ENCODE peak calls at places on chromosomes 1 and 21, in ten cellular contexts. One of them, this sample, is unnamed.

GRCh38 chr1:13784971-13785370 is 85.0 kb downstream of the PRDM2 start:
- DNase-seq in type B pancreatic cell: no peak
- DNase-seq in RKO: no peak
- DNase-seq in endothelial cell: no peak
- DNase-seq in NAMALWA: no peak
- DNase-seq in stimulated activated CD4-positive, alpha-beta T cell treated with anti-CD3 and anti-CD28 coated beads, TNF-alpha, amount 100 ng/mL, for 1 hour: no peak
- DNase-seq in AG09309: no peak
- DNase-seq in NCI-H1105: no peak
- DNase-seq in AG09319: no peak
- DNase-seq in AG10803: no peak
- DNase-seq in this sample: no peak

GRCh38 chr1:246492611-246493245 is 14.4 kb downstream of the SMYD3 start:
- DNase-seq in type B pancreatic cell: no peak
- DNase-seq in RKO: peak; percentile 72
- DNase-seq in endothelial cell: peak; percentile 71
- DNase-seq in NAMALWA: peak; percentile 51
- DNase-seq in stimulated activated CD4-positive, alpha-beta T cell treated with anti-CD3 and anti-CD28 coated beads, TNF-alpha, amount 100 ng/mL, for 1 hour: no peak
- DNase-seq in AG09309: peak; percentile 44
- DNase-seq in NCI-H1105: peak; percentile 24
- DNase-seq in AG09319: peak; percentile 49
- DNase-seq in AG10803: peak; percentile 74
- DNase-seq in this sample: peak; percentile 62

GRCh38 chr1:32791881-32792280 is 25.3 kb downstream of the YARS1 start:
- DNase-seq in type B pancreatic cell: no peak
- DNase-seq in RKO: no peak
- DNase-seq in endothelial cell: no peak
- DNase-seq in NAMALWA: no peak
- DNase-seq in stimulated activated CD4-positive, alpha-beta T cell treated with anti-CD3 and anti-CD28 coated beads, TNF-alpha, amount 100 ng/mL, for 1 hour: no peak
- DNase-seq in AG09309: no peak
- DNase-seq in NCI-H1105: no peak
- DNase-seq in AG09319: no peak
- DNase-seq in AG10803: peak; percentile 32
- DNase-seq in this sample: no peak

GRCh38 chr1:168518201-168518689 is 25.6 kb downstream of the XCL2 start:
- DNase-seq in type B pancreatic cell: no peak
- DNase-seq in RKO: no peak
- DNase-seq in endothelial cell: no peak
- DNase-seq in NAMALWA: no peak
- DNase-seq in stimulated activated CD4-positive, alpha-beta T cell treated with anti-CD3 and anti-CD28 coated beads, TNF-alpha, amount 100 ng/mL, for 1 hour: no peak
- DNase-seq in AG09309: no peak
- DNase-seq in NCI-H1105: no peak
- DNase-seq in AG09319: no peak
- DNase-seq in AG10803: peak; percentile 28
- DNase-seq in this sample: no peak

GRCh38 chr21:45427331-45428271 is 22.6 kb downstream of the COL18A1 start:
- DNase-seq in type B pancreatic cell: no peak
- DNase-seq in RKO: peak; percentile 89
- DNase-seq in endothelial cell: no peak
- DNase-seq in NAMALWA: no peak
- DNase-seq in stimulated activated CD4-positive, alpha-beta T cell treated with anti-CD3 and anti-CD28 coated beads, TNF-alpha, amount 100 ng/mL, for 1 hour: no peak
- DNase-seq in AG09309: peak; percentile 57
- DNase-seq in NCI-H1105: no peak
- DNase-seq in AG09319: peak; percentile 57
- DNase-seq in AG10803: peak; percentile 85
- DNase-seq in this sample: peak; percentile 78

GRCh38 chr1:99731384-99731783 is 35.1 kb downstream of the FRRS1 start:
- DNase-seq in type B pancreatic cell: no peak
- DNase-seq in RKO: peak; percentile 21
- DNase-seq in endothelial cell: no peak
- DNase-seq in NAMALWA: no peak
- DNase-seq in stimulated activated CD4-positive, alpha-beta T cell treated with anti-CD3 and anti-CD28 coated beads, TNF-alpha, amount 100 ng/mL, for 1 hour: no peak
- DNase-seq in AG09309: no peak
- DNase-seq in NCI-H1105: no peak
- DNase-seq in AG09319: no peak
- DNase-seq in AG10803: peak; percentile 15
- DNase-seq in this sample: no peak

GRCh38 chr1:19311931-19312781 is at the start of the genes AKR7A2 and SLC66A1:
- DNase-seq in type B pancreatic cell: peak; percentile 95
- DNase-seq in RKO: peak; percentile 92
- DNase-seq in endothelial cell: peak; percentile 97
- DNase-seq in NAMALWA: peak; percentile 91
- DNase-seq in stimulated activated CD4-positive, alpha-beta T cell treated with anti-CD3 and anti-CD28 coated beads, TNF-alpha, amount 100 ng/mL, for 1 hour: peak; percentile 79
- DNase-seq in AG09309: peak; percentile 48
- DNase-seq in NCI-H1105: peak; percentile 91
- DNase-seq in AG09319: peak; percentile 76
- DNase-seq in AG10803: peak; percentile 89
- DNase-seq in this sample: peak; percentile 80

GRCh38 chr1:22857661-22858060 is 115.0 kb downstream of the LACTBL1 start:
- DNase-seq in type B pancreatic cell: no peak
- DNase-seq in RKO: no peak
- DNase-seq in endothelial cell: no peak
- DNase-seq in NAMALWA: no peak
- DNase-seq in stimulated activated CD4-positive, alpha-beta T cell treated with anti-CD3 and anti-CD28 coated beads, TNF-alpha, amount 100 ng/mL, for 1 hour: no peak
- DNase-seq in AG09309: no peak
- DNase-seq in NCI-H1105: no peak
- DNase-seq in AG09319: no peak
- DNase-seq in AG10803: no peak
- DNase-seq in this sample: no peak

GRCh38 chr1:230867119-230867902 is 1.0 kb downstream of the C1orf198 start:
- DNase-seq in type B pancreatic cell: no peak
- DNase-seq in RKO: peak; percentile 78
- DNase-seq in endothelial cell: no peak
- DNase-seq in NAMALWA: no peak
- DNase-seq in stimulated activated CD4-positive, alpha-beta T cell treated with anti-CD3 and anti-CD28 coated beads, TNF-alpha, amount 100 ng/mL, for 1 hour: no peak
- DNase-seq in AG09309: no peak
- DNase-seq in NCI-H1105: no peak
- DNase-seq in AG09319: no peak
- DNase-seq in AG10803: no peak
- DNase-seq in this sample: no peak

GRCh38 chr1:245110406-245110805 is 44.4 kb upstream of the KIF26B start:
- DNase-seq in type B pancreatic cell: no peak
- DNase-seq in RKO: no peak
- DNase-seq in endothelial cell: no peak
- DNase-seq in NAMALWA: no peak
- DNase-seq in stimulated activated CD4-positive, alpha-beta T cell treated with anti-CD3 and anti-CD28 coated beads, TNF-alpha, amount 100 ng/mL, for 1 hour: no peak
- DNase-seq in AG09309: no peak
- DNase-seq in NCI-H1105: no peak
- DNase-seq in AG09319: no peak
- DNase-seq in AG10803: no peak
- DNase-seq in this sample: no peak

GRCh38 chr1:23472351-23473036 is 11.5 kb downstream of the ASAP3 start:
- DNase-seq in type B pancreatic cell: no peak
- DNase-seq in RKO: no peak
- DNase-seq in endothelial cell: no peak
- DNase-seq in NAMALWA: no peak
- DNase-seq in stimulated activated CD4-positive, alpha-beta T cell treated with anti-CD3 and anti-CD28 coated beads, TNF-alpha, amount 100 ng/mL, for 1 hour: no peak
- DNase-seq in AG09309: no peak
- DNase-seq in NCI-H1105: no peak
- DNase-seq in AG09319: no peak
- DNase-seq in AG10803: no peak
- DNase-seq in this sample: no peak

This sample was measured in fibroblast of the conjunctiva.